ENCODE peak calls at places on chromosome X, in nine cellular contexts. A is left ventricle myocardium inferior; W is fibroblast of mammary gland; P is fibroblast of the aortic adventitia; O is A549; C is tibial artery; U is CD4-positive, alpha-beta T cell; J is epithelial cell of esophagus; I is neural crest cell. X is an unnamed sample.

GRCh38 chrX:40098264-40099045 is 697 bp upstream of the BCOR start:
- DNase-seq in I (no peak), C (no peak), P (peak), O (peak), U (peak), A (peak), W (no peak), J (no peak), X (no peak)

GRCh38 chrX:51893931-51894696 is 691 bp downstream of the MAGED1 start:
- DNase-seq in W (peak), P (peak), U (no peak), A (no peak), I (peak), O (no peak), J (no peak), C (peak), X (no peak)

GRCh38 chrX:107725761-107726555 is 49.6 kb downstream of the TSC22D3 start:
- DNase-seq in J (peak), C (no peak), U (no peak), P (no peak), A (no peak), O (no peak), W (no peak), I (no peak), X (no peak)

GRCh38 chrX:40105791-40106676 is 8.3 kb upstream of the BCOR start:
- DNase-seq in U (peak), I (peak), C (no peak), J (peak), A (peak), O (peak), P (no peak), W (no peak), X (no peak)

GRCh38 chrX:145623453-145623852 is 194.2 kb upstream of the SLITRK2 start:
- DNase-seq in I (no peak), A (no peak), O (no peak), U (no peak), J (no peak), W (no peak), P (no peak), C (no peak), X (no peak)

GRCh38 chrX:82230013-82230412 is 1028.1 kb downstream of the SH3BGRL start:
- DNase-seq in W (no peak), U (no peak), O (no peak), A (no peak), I (no peak), P (no peak), J (no peak), C (no peak), X (no peak)

GRCh38 chrX:82451725-82452124 is 1056.4 kb upstream of the POU3F4 start:
- DNase-seq in J (no peak), O (no peak), I (no peak), C (no peak), P (no peak), W (no peak), U (no peak), A (no peak), X (no peak)

GRCh38 chrX:151754042-151754419 is 19.5 kb downstream of the CNGA2 start:
- DNase-seq in P (peak), J (peak), W (peak), U (no peak), A (no peak), O (peak), I (no peak), C (no peak), X (peak)

GRCh38 chrX:117839544-117839943 is 277.1 kb downstream of the KLHL13 start:
- DNase-seq in J (no peak), C (no peak), W (no peak), I (no peak), A (no peak), P (no peak), O (no peak), U (no peak), X (no peak)

GRCh38 chrX:111098874-111099273 is 2.9 kb downstream of the PAK3 start:
- DNase-seq in U (peak), O (peak), I (peak), C (no peak), J (peak), W (peak), A (no peak), P (no peak), X (no peak)

GRCh38 chrX:70525733-70526132 is 81.1 kb downstream of the DLG3 start:
- DNase-seq in I (no peak), A (no peak), C (no peak), P (no peak), J (peak), O (peak), W (no peak), U (no peak), X (no peak)

GRCh38 chrX:107493141-107493540 is 43.7 kb downstream of the FRMPD3 start:
- DNase-seq in C (no peak), J (peak), O (no peak), U (no peak), I (no peak), A (no peak), W (no peak), P (no peak), X (no peak)

GRCh38 chrX:71214604-71215334 is 8.3 kb upstream of the GJB1 start:
- DNase-seq in C (no peak), A (no peak), P (no peak), J (no peak), O (no peak), U (no peak), I (no peak), W (no peak), X (no peak)

GRCh38 chrX:145727476-145727875 is 90.2 kb upstream of the SLITRK2 start:
- DNase-seq in O (no peak), C (no peak), W (peak), I (no peak), U (no peak), P (no peak), J (no peak), A (no peak), X (no peak)

GRCh38 chrX:1462596-1463251 is 10.0 kb upstream of the ASMTL start:
- DNase-seq in J (peak), O (no peak), P (peak), U (peak), W (peak), I (no peak), C (peak), A (no peak), X (no peak)

GRCh38 chrX:13471269-13471668 is 98.1 kb upstream of the EGFL6 start:
- DNase-seq in W (no peak), U (no peak), P (no peak), I (no peak), J (no peak), O (no peak), C (no peak), A (no peak), X (no peak)

GRCh38 chrX:129739591-129739990 is 812 bp downstream of the XPNPEP2 start:
- DNase-seq in J (no peak), A (no peak), P (no peak), O (no peak), W (no peak), C (no peak), I (no peak), U (no peak), X (no peak)

GRCh38 chrX:11600578-11600977 is 65.1 kb downstream of the ARHGAP6 start:
- DNase-seq in O (no peak), A (no peak), W (no peak), U (no peak), P (no peak), C (no peak), I (no peak), J (no peak), X (no peak)
- TF ChIP-seq CTCF in O (no peak), A (no peak), W (no peak), U (no peak), P (no peak), C (no peak), I (no peak), J (no peak), X (no peak)

GRCh38 chrX:150063138-150063518 is 124.8 kb upstream of the EOLA2 start:
- DNase-seq in O (no peak), A (no peak), P (no peak), W (no peak), C (no peak), U (no peak), J (no peak), I (no peak), X (no peak)

GRCh38 chrX:150058728-150059127 is 120.4 kb upstream of the EOLA2 start:
- DNase-seq in W (peak), J (no peak), U (no peak), I (no peak), A (no peak), C (no peak), P (no peak), O (no peak), X (no peak)

GRCh38 chrX:150060406-150060805 is 122.1 kb upstream of the EOLA2 start:
- DNase-seq in I (no peak), W (peak), U (no peak), O (no peak), P (no peak), A (no peak), C (no peak), J (no peak), X (no peak)

GRCh38 chrX:150063673-150064072 is 125.4 kb upstream of the EOLA2 start:
- DNase-seq in W (no peak), A (no peak), J (no peak), I (no peak), O (no peak), C (no peak), P (no peak), U (no peak), X (no peak)

GRCh38 chrX:150062292-150063137 is 124.2 kb upstream of the EOLA2 start:
- DNase-seq in O (no peak), A (peak), J (peak), C (peak), P (peak), U (no peak), I (no peak), W (peak), X (peak)
- TF ChIP-seq CTCF in O (no peak), A (peak), J (no peak), C (peak), P (peak), U (no peak), I (no peak), W (no peak), X (peak)

GRCh38 chrX:139600105-139600504 is 69.6 kb downstream of the F9 start:
- DNase-seq in U (no peak), C (no peak), O (no peak), P (no peak), I (no peak), A (no peak), W (no peak), J (no peak), X (no peak)
- TF ChIP-seq CTCF in U (no peak), C (no peak), O (no peak), P (no peak), I (no peak), A (no peak), W (no peak), J (no peak), X (no peak)

GRCh38 chrX:154315416-154315815 is 19.8 kb downstream of the TKTL1 start:
- DNase-seq in O (no peak), I (no peak), P (no peak), W (no peak), A (no peak), C (no peak), U (no peak), J (no peak), X (no peak)

GRCh38 chrX:154320406-154320805 is 24.8 kb downstream of the TKTL1 start:
- DNase-seq in W (no peak), A (no peak), P (no peak), O (no peak), J (no peak), C (no peak), I (no peak), U (no peak), X (no peak)

GRCh38 chrX:154321152-154321551 is 25.6 kb downstream of the TKTL1 start:
- DNase-seq in U (no peak), W (no peak), A (no peak), C (no peak), J (no peak), I (no peak), P (no peak), O (no peak), X (no peak)

GRCh38 chrX:154321624-154322023 is 26.0 kb downstream of the TKTL1 start:
- DNase-seq in O (no peak), W (no peak), I (no peak), C (no peak), J (no peak), P (peak), U (no peak), A (no peak), X (no peak)

GRCh38 chrX:154317391-154318000 is 21.9 kb downstream of the TKTL1 start:
- DNase-seq in O (peak), J (peak), A (no peak), I (peak), P (peak), W (peak), U (no peak), C (no peak), X (no peak)
- TF ChIP-seq CTCF in O (no peak), J (peak), A (peak), I (peak), P (peak), W (peak), U (peak), C (no peak), X (peak)

DNA sequence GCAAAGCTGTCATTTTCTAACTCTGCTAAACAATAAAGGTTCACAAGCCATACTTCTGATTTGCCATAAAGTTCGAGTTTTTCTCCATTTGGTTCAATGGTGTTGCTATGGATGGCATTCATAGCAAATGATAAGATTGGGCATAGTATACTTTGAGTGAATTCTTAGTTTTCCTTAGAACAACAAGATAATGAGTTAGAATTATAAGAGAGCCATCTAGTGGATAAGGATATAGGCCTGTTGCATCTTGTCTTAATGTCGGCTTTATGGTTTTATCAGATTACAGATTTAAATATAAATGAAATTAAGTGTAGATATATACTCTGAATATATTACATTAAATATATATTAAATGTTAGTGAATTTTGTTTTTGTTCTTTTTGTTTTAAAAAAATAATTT is 644.6 kb downstream of the IL1RAPL1 start:
- DNase-seq in P (peak), I (no peak), J (peak), O (no peak), W (peak), U (no peak), A (no peak), C (no peak), X (no peak)
- TF ChIP-seq CTCF in P (peak), I (peak), J (peak), O (no peak), W (peak), U (no peak), A (peak), C (no peak), X (peak)

GRCh38 chrX:106038625-106039024 is at the start of gene SERPINA7:
- DNase-seq in I (no peak), O (no peak), W (no peak), P (no peak), U (no peak), J (no peak), A (no peak), C (no peak), X (no peak)

GRCh38 chrX:106036716-106037115 is 1.8 kb downstream of the SERPINA7 start:
- DNase-seq in C (no peak), W (no peak), I (no peak), O (no peak), U (no peak), P (no peak), A (no peak), J (no peak), X (no peak)

GRCh38 chrX:106037835-106038473 is 573 bp downstream of the SERPINA7 start:
- DNase-seq in I (no peak), J (no peak), C (no peak), A (no peak), W (no peak), O (no peak), U (no peak), P (no peak), X (no peak)

GRCh38 chrX:106039920-106040319 is 1.4 kb upstream of the SERPINA7 start:
- DNase-seq in P (no peak), A (no peak), C (no peak), I (no peak), U (no peak), O (no peak), W (peak), J (peak), X (no peak)

GRCh38 chrX:106035064-106035463 is 3.5 kb downstream of the SERPINA7 start:
- DNase-seq in O (no peak), U (no peak), P (no peak), C (no peak), I (no peak), W (no peak), J (peak), A (no peak), X (no peak)
- TF ChIP-seq CTCF in O (no peak), U (no peak), P (no peak), C (no peak), I (peak), W (peak), J (peak), A (peak), X (no peak)

GRCh38 chrX:8364369-8365141 is 100.1 kb upstream of the VCX3B start:
- DNase-seq in W (no peak), A (peak), O (no peak), I (peak), P (no peak), J (peak), U (no peak), C (no peak), X (no peak)
- TF ChIP-seq CTCF in W (peak), A (peak), O (peak), I (peak), P (no peak), J (peak), U (no peak), C (no peak), X (no peak)

X was measured in AG09319.